ENCODE peak calls at places on chromosomes 16 and 17, in five cellular contexts. U, W, P, J and V are unnamed samples.

GRCh38 chr16:84833142-84833495 is 13.3 kb downstream of the CRISPLD2 start:
- DNase-seq in U (no peak), W (no peak), P (no peak), J (no peak), V (no peak)

GRCh38 chr16:21268236-21268635 is 9.9 kb downstream of the CRYM start:
- DNase-seq in U (no peak), W (no peak), P (no peak), J (no peak), V (no peak)

GRCh38 chr17:30235386-30236296 is at the start of gene SLC6A4:
- DNase-seq in U (no peak), W (no peak), P (no peak), J (no peak), V (no peak)

GRCh38 chr17:51860934-51861561 is 297.5 kb downstream of the CA10 start:
- DNase-seq in U (peak; percentile 3), W (no peak), P (peak; percentile 74), J (no peak), V (no peak)

GRCh38 chr16:929227-929669 is 41.5 kb downstream of the LMF1 start:
- DNase-seq in U (no peak), W (no peak), P (no peak), J (no peak), V (no peak)

GRCh38 chr17:19010729-19011505 is 6.4 kb upstream of the FAM83G start:
- DNase-seq in U (no peak), W (no peak), P (no peak), J (no peak), V (no peak)

GRCh38 chr16:24980077-24980793 is 34.9 kb downstream of the ARHGAP17 start:
- DNase-seq in U (no peak), W (no peak), P (no peak), J (no peak), V (peak; percentile 75)

GRCh38 chr17:37708616-37709212 is 36.1 kb downstream of the HNF1B start:
- DNase-seq in U (no peak), W (no peak), P (no peak), J (no peak), V (no peak)

GRCh38 chr16:84884311-84885023 is 64.7 kb downstream of the CRISPLD2 start:
- DNase-seq in U (no peak), W (peak; percentile 73), P (no peak), J (no peak), V (no peak)

GRCh38 chr16:79483336-79483735 is 117.2 kb downstream of the MAF start:
- DNase-seq in U (no peak), W (no peak), P (no peak), J (no peak), V (no peak)

GRCh38 chr17:68909066-68909465 is 46.1 kb downstream of the ABCA8 start:
- DNase-seq in U (no peak), W (peak; percentile 61), P (no peak), J (peak; percentile 86), V (no peak)

GRCh38 chr16:70759666-70760065 is 41.3 kb downstream of the VAC14 start:
- DNase-seq in U (no peak), W (no peak), P (no peak), J (no peak), V (no peak)

GRCh38 chr16:49557070-49557446 is 183.5 kb downstream of the C16orf78 start:
- DNase-seq in U (peak; percentile 83), W (no peak), P (no peak), J (no peak), V (no peak)

GRCh38 chr17:50173335-50173941 is 7.6 kb downstream of the SGCA start:
- DNase-seq in U (no peak), W (no peak), P (no peak), J (no peak), V (no peak)

GRCh38 chr17:42535400-42536047 is 517 bp upstream of the NAGLU start:
- DNase-seq in U (no peak), W (no peak), P (no peak), J (no peak), V (no peak)

GRCh38 chr17:56141046-56141839 is 12.0 kb upstream of the ANKFN1 start:
- DNase-seq in U (no peak), W (no peak), P (no peak), J (peak; percentile 53), V (no peak)

GRCh38 chr17:64741038-64741641 is 79.0 kb upstream of the SMURF2 start:
- DNase-seq in U (no peak), W (no peak), P (no peak), J (peak; percentile 54), V (no peak)

GRCh38 chr17:64441772-64442549 is 7.0 kb upstream of the MILR1 start:
- DNase-seq in U (no peak), W (no peak), P (no peak), J (peak; percentile 61), V (no peak)